ENCODE peak calls at places on chromosomes 16 and 17, in seven cellular contexts. L is left ventricle myocardium inferior, E is prostate gland, P is HFFc6, J is cardiac fibroblast, C is A549, Q is fibroblast of lung. M is an unnamed sample.

GRCh38 chr16:129075-129474 is 9.4 kb downstream of the NPRL3 start:
- DNase-seq in C (no peak), P (no peak), Q (no peak), L (no peak), J (no peak), E (no peak), M (peak; percentile 14)

GRCh38 chr16:58025351-58026138 is at the start of gene MMP15:
- DNase-seq in J (peak; percentile 64), Q (peak; percentile 69), E (peak; percentile 65), P (no peak), C (peak; percentile 81), L (peak; percentile 79), M (peak; percentile 75)

GRCh38 chr16:63324306-63324705 is 1288.1 kb upstream of the CDH8 start:
- DNase-seq in C (no peak), P (no peak), E (no peak), L (no peak), J (no peak), Q (peak; percentile 0), M (no peak)

GRCh38 chr17:13113821-13114525 is 96.1 kb upstream of the ELAC2 start:
- DNase-seq in C (no peak), L (no peak), E (no peak), P (no peak), Q (no peak), J (no peak), M (no peak)

GRCh38 chr17:64164592-64165285 is 34.8 kb upstream of the ERN1 start:
- DNase-seq in P (no peak), Q (no peak), E (no peak), J (no peak), L (no peak), C (no peak), M (no peak)

GRCh38 chr16:67967956-67968439 is 439 bp downstream of the SLC12A4 start:
- DNase-seq in J (no peak), P (no peak), E (no peak), Q (peak; percentile 35), C (no peak), L (peak; percentile 64), M (no peak)

GRCh38 chr17:63446981-63447687 is 1.0 kb upstream of the CYB561 start:
- DNase-seq in J (peak; percentile 86), E (peak; percentile 58), L (no peak), P (no peak), C (no peak), Q (no peak), M (no peak)

GRCh38 chr17:76957600-76958464 is 89.6 kb downstream of the MGAT5B start:
- DNase-seq in P (peak; percentile 2), C (no peak), J (no peak), E (no peak), L (no peak), Q (peak; percentile 32), M (peak; percentile 56)

GRCh38 chr17:4854181-4854681 is 21.1 kb downstream of the MINK1 start:
- DNase-seq in E (peak; percentile 83), P (peak; percentile 38), L (no peak), Q (peak; percentile 52), C (peak; percentile 31), J (no peak), M (no peak)

GRCh38 chr17:34312080-34312479 is 7.2 kb upstream of the CCL8 start:
- DNase-seq in P (peak; percentile 58), C (peak; percentile 13), E (no peak), Q (peak; percentile 50), J (peak; percentile 90), L (no peak), M (no peak)

GRCh38 chr17:63438092-63439051 is 7.7 kb downstream of the CYB561 start:
- DNase-seq in C (no peak), L (no peak), P (no peak), E (no peak), Q (no peak), J (no peak), M (peak; percentile 87)

GRCh38 chr16:57235128-57236092 is 9.6 kb upstream of the ARL2BP start:
- DNase-seq in C (no peak), E (no peak), L (no peak), Q (peak; percentile 74), J (peak; percentile 27), P (peak; percentile 53), M (no peak)

DNA sequence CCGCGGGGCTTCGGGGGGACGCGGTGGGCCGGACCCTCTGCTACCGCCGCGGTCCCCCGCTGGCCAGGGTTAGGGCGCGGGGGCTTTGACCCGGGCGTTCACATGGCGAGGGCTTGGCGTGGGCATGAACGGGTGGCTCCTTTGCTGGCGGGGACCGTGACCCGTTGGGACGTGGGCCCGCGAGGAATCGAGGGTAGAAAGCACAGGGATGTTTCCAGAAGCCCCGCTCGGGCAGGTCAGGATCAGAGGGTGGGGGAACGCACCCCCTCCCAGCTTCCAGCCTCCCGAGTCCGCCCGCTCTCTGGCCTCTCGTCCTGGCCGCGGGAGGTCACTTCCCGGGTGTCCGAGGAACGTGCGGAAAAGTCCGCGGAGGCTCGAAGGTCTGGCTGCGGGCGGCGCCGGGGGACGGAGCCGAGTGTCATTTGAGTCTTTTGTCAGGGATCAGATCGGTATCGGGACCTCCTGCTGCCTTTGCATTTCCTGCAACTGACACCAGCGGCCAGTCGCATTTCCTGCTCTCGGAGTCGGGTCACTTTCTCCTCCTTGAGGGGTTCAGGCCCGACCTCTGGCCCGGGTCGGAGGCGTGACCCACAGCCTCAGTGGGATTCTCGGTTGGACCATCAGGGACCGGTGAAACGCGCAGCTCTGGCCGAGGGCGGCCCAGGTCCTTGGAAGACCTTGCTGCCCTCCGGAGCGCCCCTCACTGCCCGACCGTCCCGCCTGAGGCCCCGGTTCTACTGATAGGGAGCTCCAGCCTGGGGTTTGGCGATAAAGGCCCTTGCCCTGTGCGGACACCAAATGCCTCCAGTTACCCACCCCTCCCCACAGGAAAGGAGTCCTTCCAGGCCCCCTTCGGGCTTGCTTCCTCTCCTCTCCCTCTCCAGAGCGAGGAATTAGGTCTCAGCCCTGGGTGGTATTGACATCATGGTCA is 702 bp upstream of the WNT3 start:
- DNase-seq in C (no peak), L (no peak), P (no peak), Q (no peak), J (no peak), E (no peak), M (no peak)
- TF ChIP-seq CTCF in C (no peak), L (no peak), P (no peak), Q (no peak), J (no peak), E (no peak), M (no peak)

DNA sequence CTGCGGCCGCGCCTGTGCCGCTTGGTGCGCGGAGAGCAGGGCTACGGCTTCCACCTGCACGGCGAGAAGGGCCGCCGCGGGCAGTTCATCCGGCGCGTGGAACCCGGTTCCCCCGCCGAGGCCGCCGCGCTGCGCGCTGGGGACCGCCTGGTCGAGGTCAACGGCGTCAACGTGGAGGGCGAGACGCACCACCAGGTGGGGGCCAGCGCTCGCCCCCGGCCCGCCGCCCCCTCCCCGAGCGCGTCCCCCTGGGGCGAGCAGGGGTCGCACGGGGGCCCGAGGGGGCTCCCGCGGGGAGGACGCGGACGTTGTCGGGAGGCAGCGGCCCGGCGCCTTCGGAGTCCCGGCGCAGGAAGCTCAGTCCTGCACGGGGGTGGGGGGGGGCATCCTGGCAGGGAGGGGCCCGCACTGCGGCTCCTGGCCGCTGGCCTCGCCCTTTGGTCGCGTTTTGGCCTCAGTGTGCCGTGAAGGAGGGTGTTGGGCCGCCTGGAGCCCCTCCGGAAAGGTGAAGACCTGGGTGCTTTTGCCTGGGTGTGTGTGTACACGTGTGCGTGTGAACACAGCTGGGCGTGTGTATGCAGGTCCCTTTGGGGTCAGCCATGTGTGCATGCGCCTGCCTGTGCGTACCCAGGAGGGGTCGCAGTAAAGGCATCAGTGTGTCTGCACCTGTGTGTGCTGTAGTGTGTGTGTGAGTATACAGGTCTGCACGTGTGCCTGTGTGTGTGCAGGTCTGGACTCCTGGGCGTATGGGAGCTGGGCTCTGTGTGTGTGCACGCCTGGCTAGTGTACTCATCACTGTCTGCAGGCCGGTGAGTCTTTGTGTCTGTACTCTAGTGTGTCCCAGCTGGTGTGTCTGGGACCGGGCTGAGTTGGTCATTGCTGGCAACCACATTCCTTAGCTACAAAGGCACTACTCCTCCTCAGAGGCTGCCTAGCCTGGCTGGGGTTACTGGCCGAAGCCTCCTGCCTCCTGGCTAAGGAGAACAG is 615 bp downstream of the NHERF2 start:
- DNase-seq in L (no peak), E (no peak), Q (peak; percentile 64), J (peak; percentile 32), C (peak; percentile 43), P (peak; percentile 60), M (no peak)
- TF ChIP-seq CTCF in L (no peak), E (no peak), Q (no peak), J (no peak), C (no peak), P (no peak), M (peak; percentile 33)

GRCh38 chr17:10052414-10052813 is 146.0 kb downstream of the GAS7 start:
- DNase-seq in Q (no peak), L (no peak), E (no peak), P (no peak), J (no peak), C (no peak), M (no peak)

GRCh38 chr17:10051112-10051511 is 146.0 kb upstream of the RCVRN start:
- DNase-seq in J (no peak), C (no peak), P (no peak), Q (no peak), L (no peak), E (no peak), M (no peak)

GRCh38 chr17:10058924-10059683 is 139.3 kb downstream of the GAS7 start:
- DNase-seq in E (no peak), C (no peak), Q (no peak), J (no peak), P (no peak), L (no peak), M (no peak)

GRCh38 chr17:10053976-10054551 is 144.3 kb downstream of the GAS7 start:
- DNase-seq in P (no peak), Q (no peak), L (no peak), C (no peak), J (no peak), E (no peak), M (no peak)

DNA sequence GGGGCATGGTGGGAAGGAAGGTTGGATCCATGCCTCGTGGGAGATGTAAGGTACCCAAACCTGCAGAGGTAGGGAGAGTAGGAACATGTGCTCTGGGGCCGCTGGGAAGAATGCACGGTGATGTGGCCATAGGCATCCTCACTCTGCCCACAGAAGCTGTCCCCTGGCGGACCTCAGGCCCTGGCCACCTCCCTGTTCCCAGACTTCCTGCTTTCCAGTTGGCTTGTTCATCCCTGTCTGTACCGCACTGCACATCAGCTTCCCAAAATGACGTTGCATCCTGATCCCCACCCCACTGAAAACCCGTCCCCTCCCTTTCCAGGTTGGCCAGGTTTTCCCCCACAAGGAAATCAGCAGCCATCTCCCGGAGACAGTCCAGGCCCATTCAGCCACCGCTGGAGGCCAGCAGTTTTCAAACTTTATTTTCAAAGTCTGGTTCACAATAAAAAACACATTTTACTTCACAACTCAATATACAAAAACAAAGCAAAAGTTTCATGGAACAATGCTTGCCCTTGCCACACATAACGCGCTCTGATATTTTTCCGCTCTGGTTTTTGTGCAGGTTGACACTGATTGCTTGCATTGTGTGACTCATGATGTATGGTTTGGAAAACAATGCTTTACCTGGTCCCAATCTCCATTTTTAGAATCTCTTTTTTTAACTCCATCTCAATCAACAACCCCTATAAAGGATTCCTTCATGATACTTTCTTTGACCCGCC is 143.0 kb downstream of the GAS7 start:
- DNase-seq in C (no peak), J (no peak), P (no peak), E (no peak), L (no peak), Q (no peak), M (no peak)
- TF ChIP-seq CTCF in C (no peak), J (no peak), P (no peak), E (no peak), L (no peak), Q (no peak), M (no peak)

DNA sequence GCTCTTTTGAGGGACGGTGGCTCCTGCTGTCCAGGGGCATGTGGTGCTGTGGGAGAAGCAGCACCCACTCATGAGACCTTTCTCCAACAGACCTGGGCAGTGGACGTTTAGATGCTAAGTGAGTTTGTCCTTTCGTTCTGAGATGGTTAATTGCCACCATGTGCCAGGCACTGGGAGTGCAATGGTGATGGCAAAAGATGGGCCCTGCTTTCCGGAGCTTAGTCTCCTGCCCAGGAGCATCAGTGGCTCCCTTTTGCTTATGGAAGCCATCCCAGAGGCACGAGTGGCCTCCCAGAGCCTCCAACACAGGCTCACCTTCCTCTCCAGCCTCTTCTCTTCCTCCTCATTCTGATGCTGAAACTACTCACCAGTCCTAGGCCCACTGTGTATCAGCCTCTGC is 28.4 kb downstream of the CASKIN2 start:
- DNase-seq in L (no peak), E (no peak), C (no peak), P (no peak), J (no peak), Q (no peak), M (no peak)
- TF ChIP-seq CTCF in L (no peak), E (no peak), C (no peak), P (no peak), J (no peak), Q (no peak), M (no peak)